ENCODE peak calls at places on chromosomes 6 and 20, in nine cellular contexts. N is transverse colon, B is ovary, C is stomach, Q is A549, E is GM12878, S is K562, Y is sigmoid colon, J is H1. L is an unnamed sample.

GRCh38 chr6:122568350-122568749 is 41.9 kb upstream of the PKIB start:
- DNase-seq in Y (no peak), Q (no peak), B (no peak), J (no peak), C (no peak), N (peak), S (no peak), E (no peak), L (no peak)

GRCh38 chr6:126300735-126301134 is 39.2 kb upstream of the CENPW start:
- DNase-seq in Y (no peak), N (no peak), Q (no peak), B (no peak), C (no peak), J (no peak), S (no peak), E (peak), L (no peak)

GRCh38 chr20:48632825-48633619 is 194.8 kb downstream of the PREX1 start:
- DNase-seq in Q (no peak), E (no peak), N (no peak), C (no peak), J (no peak), S (no peak), B (no peak), Y (no peak), L (no peak)

GRCh38 chr6:36839819-36840379 is 655 bp upstream of the CPNE5 start:
- DNase-seq in N (no peak), B (peak), Q (peak), S (peak), J (peak), C (peak), E (no peak), Y (no peak), L (no peak)

GRCh38 chr6:169726963-169727362 is 2.7 kb upstream of the PHF10 start:
- DNase-seq in Y (no peak), E (no peak), N (no peak), B (no peak), Q (no peak), J (no peak), C (no peak), S (no peak), L (no peak)

GRCh38 chr6:69933239-69933638 is 66.9 kb downstream of the COL19A1 start:
- DNase-seq in E (no peak), Q (no peak), J (no peak), S (no peak), B (no peak), N (no peak), Y (no peak), C (no peak), L (no peak)

GRCh38 chr20:59751075-59751711 is 146.9 kb downstream of the PHACTR3 start:
- DNase-seq in S (peak), B (peak), J (peak), Q (peak), Y (peak), E (peak), N (peak), C (peak), L (peak)

GRCh38 chr6:8108031-8108660 is 5.8 kb upstream of the EEF1E1 start:
- DNase-seq in B (no peak), Q (peak), C (no peak), Y (no peak), J (no peak), S (peak), E (no peak), N (no peak), L (no peak)

GRCh38 chr6:116229287-116229913 is 24.5 kb downstream of the TSPYL4 start:
- DNase-seq in C (peak), J (peak), Y (peak), E (no peak), Q (peak), N (peak), B (peak), S (peak), L (no peak)

GRCh38 chr20:62376112-62377063 is 9.3 kb upstream of the LAMA5 start:
- DNase-seq in C (peak), Y (peak), N (no peak), B (peak), E (no peak), J (peak), Q (peak), S (no peak), L (peak)

GRCh38 chr6:45930419-45931059 is 85.1 kb downstream of the CLIC5 start:
- DNase-seq in J (peak), B (peak), Q (peak), E (no peak), N (peak), Y (no peak), S (peak), C (peak), L (peak)

GRCh38 chr20:3340443-3340842 is 67.0 kb downstream of the DNAAF9 start:
- DNase-seq in J (no peak), C (peak), N (peak), Y (peak), S (no peak), E (no peak), B (peak), Q (no peak), L (peak)

GRCh38 chr20:22984611-22985010 is 50.5 kb upstream of the SSTR4 start:
- DNase-seq in Q (no peak), E (no peak), Y (no peak), C (no peak), B (no peak), N (no peak), J (no peak), S (no peak), L (no peak)

DNA sequence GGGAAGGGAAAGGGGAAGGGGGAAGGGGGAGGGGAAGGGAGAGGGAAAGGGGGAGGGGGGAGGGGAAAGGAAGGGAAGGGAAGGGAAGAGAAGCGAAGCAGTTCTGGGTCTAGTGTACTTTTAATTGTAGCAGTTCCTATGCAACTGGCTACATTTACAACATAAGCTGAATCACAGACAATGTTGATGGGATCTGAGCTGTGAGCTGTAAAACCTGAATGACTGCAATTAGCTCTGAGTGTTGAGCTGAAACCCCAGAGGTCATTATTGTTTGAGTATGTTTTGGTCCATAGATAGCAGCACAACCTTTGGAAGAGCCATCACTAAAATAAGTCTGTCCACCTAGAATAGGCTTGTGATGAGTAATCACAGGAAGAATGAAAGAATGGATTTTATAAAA is 7.2 kb upstream of the ABHD12 start:
- DNase-seq in Y (no peak), S (no peak), J (no peak), E (no peak), N (no peak), Q (no peak), B (no peak), C (no peak), L (no peak)
- H3K27ac ChIP-seq in Y (no peak), S (no peak), J (no peak), E (no peak), N (peak), Q (peak), B (no peak), C (no peak), L (no peak)

GRCh38 chr6:166999845-167000253 is 652 bp downstream of the CEP43 start:
- DNase-seq in N (peak), C (peak), Y (no peak), J (no peak), E (no peak), B (no peak), S (no peak), Q (peak), L (peak)
- TF ChIP-seq POLR2A in N (no peak), C (no peak), Y (no peak), J (no peak), E (no peak), B (no peak), S (no peak), Q (no peak), L (no peak)

GRCh38 chr20:29430531-29430930 is 1826.9 kb upstream of the DEFB115 start:
- DNase-seq in Q (no peak), C (no peak), B (no peak), J (no peak), Y (no peak), S (no peak), N (no peak), E (no peak), L (no peak)

GRCh38 chr20:29427201-29428060 is 1830.0 kb upstream of the DEFB115 start:
- DNase-seq in Q (peak), Y (no peak), N (no peak), E (no peak), J (no peak), S (no peak), B (no peak), C (no peak), L (peak)
- TF ChIP-seq EP300 in Q (no peak), Y (no peak), N (no peak), E (no peak), J (no peak), S (no peak), B (no peak), C (no peak), L (no peak)

DNA sequence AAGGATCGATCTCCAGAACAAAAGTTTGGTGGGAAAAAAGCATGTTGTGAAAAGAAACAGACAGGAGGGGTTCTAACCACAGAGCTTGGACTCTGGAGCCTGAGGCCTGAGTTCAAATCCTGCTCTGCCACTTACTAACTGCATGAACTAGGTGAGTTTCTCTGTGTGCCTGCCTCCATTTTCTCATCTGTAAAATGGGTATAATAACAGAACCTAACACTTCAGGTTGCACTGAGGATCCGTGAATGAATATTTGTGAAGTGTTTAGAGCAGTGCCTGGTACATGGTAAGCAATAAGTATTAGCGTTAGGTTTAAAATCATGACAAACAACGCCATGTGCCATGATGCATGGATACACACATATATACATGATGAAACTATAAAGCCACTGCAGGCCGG is 36.6 kb downstream of the TTLL9 start:
- DNase-seq in C (no peak), S (no peak), Y (no peak), Q (no peak), J (no peak), E (no peak), B (no peak), N (no peak), L (no peak)
- H3K27ac ChIP-seq in C (no peak), S (no peak), Y (no peak), Q (no peak), J (no peak), E (no peak), B (no peak), N (no peak), L (no peak)

GRCh38 chr6:152380993-152381898 is 255.9 kb downstream of the SYNE1 start:
- DNase-seq in Q (peak), N (peak), Y (peak), C (peak), S (no peak), J (no peak), B (peak), E (no peak), L (peak)
- TF ChIP-seq POLR2A in Q (peak), N (peak), Y (peak), C (no peak), S (no peak), J (no peak), B (peak), E (no peak), L (no peak)

L was measured in upper lobe of left lung.